ENCODE peak calls at places on chromosomes 7 and 10, in seven cellular contexts. T, A, R, O, P, Q and X are unnamed samples.

GRCh38 chr7:139799586-139799985 is 21.8 kb upstream of the HIPK2 start:
- DNase-seq in P (no peak), R (no peak), A (no peak), O (no peak), T (no peak), Q (no peak), X (no peak)

GRCh38 chr7:119720541-119720940 is 552.4 kb upstream of the KCND2 start:
- DNase-seq in R (peak; percentile 94), O (no peak), A (peak; percentile 21), T (no peak), P (no peak), Q (no peak), X (no peak)

GRCh38 chr10:110788620-110789385 is 82.9 kb upstream of the PDCD4 start:
- DNase-seq in Q (no peak), T (no peak), P (no peak), O (no peak), R (no peak), A (no peak), X (no peak)

GRCh38 chr10:78919111-78919966 is 149.4 kb upstream of the ZMIZ1 start:
- DNase-seq in T (no peak), A (no peak), R (no peak), P (no peak), O (no peak), Q (no peak), X (no peak)

GRCh38 chr10:71383972-71384687 is 12.6 kb upstream of the CDH23 start:
- DNase-seq in T (peak; percentile 79), R (peak; percentile 30), O (peak; percentile 79), A (peak; percentile 78), Q (peak; percentile 65), P (peak; percentile 84), X (peak; percentile 77)

GRCh38 chr10:114328876-114329275 is 75.4 kb downstream of the AFAP1L2 start:
- DNase-seq in T (no peak), Q (no peak), P (no peak), R (no peak), O (peak; percentile 63), A (no peak), X (no peak)

GRCh38 chr7:146788008-146788407 is 671.4 kb downstream of the CNTNAP2 start:
- DNase-seq in Q (no peak), P (no peak), A (no peak), T (no peak), O (no peak), R (no peak), X (no peak)

GRCh38 chr7:29239638-29240037 is 45.1 kb downstream of the CHN2 start:
- DNase-seq in O (no peak), P (no peak), T (no peak), Q (no peak), A (no peak), R (peak; percentile 6), X (no peak)

GRCh38 chr7:43891069-43891955 is 15.1 kb downstream of the URGCP start:
- DNase-seq in P (no peak), T (no peak), R (no peak), A (no peak), Q (no peak), O (no peak), X (no peak)

GRCh38 chr10:28294809-28295208 is 8.1 kb downstream of the MPP7 start:
- DNase-seq in P (no peak), O (no peak), T (no peak), R (no peak), A (no peak), Q (no peak), X (no peak)

DNA sequence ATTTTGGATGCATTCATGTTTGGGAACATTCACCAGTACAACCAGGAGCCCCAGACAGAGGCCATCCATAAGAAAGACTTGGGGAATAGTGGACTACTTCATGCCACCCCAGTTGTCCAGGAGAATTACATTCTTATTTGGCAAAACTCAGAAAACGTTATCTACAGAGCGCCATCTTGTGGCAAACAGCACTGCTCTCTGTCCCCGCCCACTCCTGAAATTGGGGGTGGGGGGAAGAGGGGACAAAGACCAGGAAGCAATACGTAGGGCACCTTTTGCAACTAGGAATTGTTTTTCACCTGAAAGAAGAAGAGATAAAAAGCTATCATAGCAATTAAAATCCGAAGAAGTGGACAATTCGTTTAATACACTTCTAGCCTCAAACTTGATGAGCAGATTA is 134.6 kb upstream of the MGMT start:
- DNase-seq in O (no peak), T (no peak), R (peak; percentile 2), Q (no peak), A (peak; percentile 43), P (peak; percentile 16), X (no peak)
- TF ChIP-seq CTCF in O (peak; percentile 55), T (no peak), R (peak; percentile 24), Q (no peak), A (peak; percentile 65), P (peak; percentile 53), X (no peak)

GRCh38 chr10:84534168-84534567 is 205.8 kb downstream of the CCSER2 start:
- DNase-seq in O (no peak), P (no peak), A (no peak), R (no peak), T (no peak), Q (no peak), X (no peak)
- TF ChIP-seq CTCF in O (peak; percentile 10), P (no peak), A (peak; percentile 32), R (peak; percentile 23), T (no peak), Q (no peak), X (no peak)

GRCh38 chr10:112203328-112204076 is 19.9 kb upstream of the GPAM start:
- DNase-seq in O (no peak), A (no peak), P (no peak), T (no peak), Q (no peak), R (peak; percentile 50), X (no peak)
- TF ChIP-seq CTCF in O (no peak), A (no peak), P (no peak), T (no peak), Q (no peak), R (no peak), X (no peak)

DNA sequence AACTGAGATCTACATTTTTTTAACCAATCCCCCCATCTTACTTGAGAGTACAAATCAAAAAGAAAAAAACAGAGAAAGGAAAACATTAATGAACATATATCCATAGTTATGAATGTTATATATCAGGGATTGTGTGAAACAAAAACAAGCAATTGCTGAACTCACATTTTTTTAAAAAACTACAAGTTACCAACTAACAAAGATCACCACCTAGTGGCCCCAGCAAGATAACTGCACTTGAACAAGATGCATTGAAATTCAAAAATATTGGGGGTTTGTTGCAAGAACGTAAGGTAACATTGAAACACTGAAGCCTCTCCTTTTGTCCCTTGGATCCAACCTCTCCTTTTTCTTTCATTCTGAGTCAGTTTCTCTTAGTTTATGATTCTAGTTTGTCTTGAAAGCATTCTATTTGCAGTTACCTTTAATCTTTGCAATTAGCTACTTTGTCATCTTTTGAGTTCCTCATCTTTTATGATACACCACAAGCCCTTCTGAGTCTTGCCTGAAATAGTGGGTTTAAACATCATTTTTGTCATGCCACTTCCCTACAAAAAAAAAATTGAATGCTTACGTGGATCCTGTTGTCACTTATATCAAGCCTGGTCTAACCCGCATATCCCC is 87.3 kb upstream of the TES start:
- DNase-seq in O (no peak), R (peak; percentile 65), A (no peak), Q (peak; percentile 14), T (no peak), P (no peak), X (no peak)
- TF ChIP-seq CTCF in O (peak; percentile 43), R (peak; percentile 82), A (peak; percentile 74), Q (peak; percentile 41), T (peak; percentile 37), P (peak; percentile 78), X (no peak)

GRCh38 chr10:585502-585901 is 104.0 kb downstream of the DIP2C start:
- DNase-seq in O (no peak), T (no peak), A (no peak), R (no peak), Q (no peak), P (no peak), X (no peak)
- TF ChIP-seq CTCF in O (no peak), T (no peak), A (no peak), R (no peak), Q (no peak), P (no peak), X (no peak)

DNA sequence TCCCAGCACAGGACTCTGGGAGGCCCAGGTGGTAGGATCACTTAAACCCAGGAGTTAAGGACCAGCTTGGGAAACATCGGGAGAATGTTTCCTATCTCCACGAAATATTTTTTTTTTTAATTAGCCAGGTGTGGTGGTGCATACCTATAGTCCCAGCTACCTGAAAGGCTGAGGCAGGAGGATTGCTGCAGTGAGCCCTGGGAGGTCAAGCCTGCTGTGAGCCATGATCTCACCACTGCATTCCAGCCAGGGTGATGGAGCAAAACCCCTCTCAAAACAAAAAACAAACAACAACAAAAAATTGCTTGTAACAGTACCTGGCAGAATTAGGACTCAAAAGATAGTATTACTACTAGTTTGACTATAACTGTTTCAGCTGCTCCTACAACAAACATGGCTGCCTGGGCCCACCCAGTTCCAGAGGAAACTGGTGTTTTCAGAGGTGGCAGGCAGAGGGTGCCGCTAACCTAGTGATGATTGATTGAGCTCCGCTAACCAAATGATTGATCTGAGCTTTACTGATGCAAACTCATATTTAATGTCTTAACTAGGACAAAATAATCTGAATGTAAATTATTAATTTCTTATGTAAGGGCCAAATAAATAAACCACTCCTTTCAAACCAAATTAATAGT is 57.0 kb downstream of the AP3M1 start:
- DNase-seq in O (no peak), P (no peak), R (no peak), T (no peak), Q (no peak), A (no peak), X (no peak)
- TF ChIP-seq CTCF in O (no peak), P (no peak), R (no peak), T (no peak), Q (no peak), A (no peak), X (no peak)

DNA sequence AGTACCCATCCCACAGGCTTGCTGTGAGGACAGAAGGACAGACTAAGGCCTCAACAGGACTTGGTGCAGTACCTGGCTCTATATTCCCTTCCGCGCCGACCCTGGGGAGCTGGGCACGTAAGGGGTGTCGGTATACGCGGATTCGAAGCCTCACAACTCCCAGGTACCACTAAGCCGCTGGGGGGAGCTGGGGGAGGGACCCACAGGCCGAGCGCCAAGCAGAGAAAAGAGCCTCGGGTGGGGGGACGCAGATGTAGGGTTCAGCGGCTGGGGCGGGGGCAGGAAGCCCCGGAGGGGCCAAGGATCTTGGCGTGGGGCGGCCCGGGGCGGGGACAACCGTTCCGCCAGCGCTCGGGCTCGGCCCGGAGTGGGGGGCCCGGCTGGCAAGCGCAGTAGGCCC is 126.4 kb upstream of the ZNF746 start:
- DNase-seq in T (peak; percentile 43), P (no peak), Q (peak; percentile 23), R (peak; percentile 9), A (peak; percentile 24), O (no peak), X (peak; percentile 35)
- TF ChIP-seq CTCF in T (no peak), P (no peak), Q (no peak), R (no peak), A (no peak), O (no peak), X (no peak)

GRCh38 chr7:38070718-38071117 is 107.3 kb upstream of the STARD3NL start:
- DNase-seq in P (no peak), Q (peak; percentile 40), T (no peak), A (peak; percentile 59), O (no peak), R (peak; percentile 27), X (no peak)
- TF ChIP-seq CTCF in P (peak; percentile 53), Q (peak; percentile 26), T (peak; percentile 39), A (peak; percentile 60), O (peak; percentile 45), R (peak; percentile 47), X (peak; percentile 53)

GRCh38 chr10:86023931-86024554 is 342.6 kb downstream of the GRID1 start:
- DNase-seq in R (no peak), A (peak; percentile 87), P (no peak), Q (no peak), O (no peak), T (no peak), X (no peak)
- TF ChIP-seq CTCF in R (no peak), A (no peak), P (no peak), Q (no peak), O (no peak), T (no peak), X (no peak)